ENCODE peak calls at places on chromosomes 4 and X, in six cellular contexts. One of them, this sample, is unnamed.

GRCh38 chrX:71106427-71106826 is at the start of gene CXorf65:
- DNase-seq in psoas muscle: no peak
- DNase-seq in CD8-positive, alpha-beta T cell: peak
- DNase-seq in tibial nerve: no peak
- DNase-seq in AG09309: no peak
- DNase-seq in right atrium auricular region: no peak
- DNase-seq in this sample: no peak

GRCh38 chr4:148060264-148061138 is 328.6 kb downstream of the ARHGAP10 start:
- DNase-seq in CD8-positive, alpha-beta T cell: peak
- DNase-seq in tibial nerve: no peak
- DNase-seq in right atrium auricular region: no peak
- DNase-seq in psoas muscle: no peak
- DNase-seq in AG09309: no peak
- DNase-seq in this sample: no peak

GRCh38 chrX:19174401-19175025 is 52.2 kb upstream of the ADGRG2 start:
- DNase-seq in right atrium auricular region: peak
- DNase-seq in psoas muscle: peak
- DNase-seq in CD8-positive, alpha-beta T cell: no peak
- DNase-seq in AG09309: no peak
- DNase-seq in tibial nerve: peak
- DNase-seq in this sample: no peak

GRCh38 chr4:182848685-182849084 is 68.5 kb downstream of the DCTD start:
- DNase-seq in psoas muscle: no peak
- DNase-seq in CD8-positive, alpha-beta T cell: no peak
- DNase-seq in tibial nerve: no peak
- DNase-seq in right atrium auricular region: no peak
- DNase-seq in AG09309: no peak
- DNase-seq in this sample: no peak

GRCh38 chrX:152941328-152942111 is 43.7 kb downstream of the ZNF185 start:
- DNase-seq in CD8-positive, alpha-beta T cell: peak
- DNase-seq in AG09309: peak
- DNase-seq in psoas muscle: peak
- DNase-seq in tibial nerve: peak
- DNase-seq in right atrium auricular region: peak
- DNase-seq in this sample: peak

GRCh38 chr4:122827899-122828601 is 1.4 kb downstream of the FGF2 start:
- DNase-seq in tibial nerve: peak
- DNase-seq in CD8-positive, alpha-beta T cell: peak
- DNase-seq in psoas muscle: no peak
- DNase-seq in right atrium auricular region: no peak
- DNase-seq in AG09309: no peak
- DNase-seq in this sample: peak

GRCh38 chr4:167185465-167185864 is 48.8 kb downstream of the SPOCK3 start:
- DNase-seq in right atrium auricular region: no peak
- DNase-seq in CD8-positive, alpha-beta T cell: no peak
- DNase-seq in tibial nerve: no peak
- DNase-seq in psoas muscle: no peak
- DNase-seq in AG09309: no peak
- DNase-seq in this sample: no peak

GRCh38 chrX:123330229-123330942 is 146.3 kb downstream of the GRIA3 start:
- DNase-seq in tibial nerve: no peak
- DNase-seq in psoas muscle: no peak
- DNase-seq in AG09309: no peak
- DNase-seq in CD8-positive, alpha-beta T cell: no peak
- DNase-seq in right atrium auricular region: no peak
- DNase-seq in this sample: no peak

GRCh38 chr4:153465922-153466636 is at the start of gene TMEM131L:
- DNase-seq in CD8-positive, alpha-beta T cell: peak
- DNase-seq in right atrium auricular region: no peak
- DNase-seq in psoas muscle: peak
- DNase-seq in tibial nerve: peak
- DNase-seq in AG09309: no peak
- DNase-seq in this sample: no peak

GRCh38 chr4:24434193-24434728 is 150.1 kb downstream of the DHX15 start:
- DNase-seq in AG09309: no peak
- DNase-seq in CD8-positive, alpha-beta T cell: no peak
- DNase-seq in psoas muscle: no peak
- DNase-seq in right atrium auricular region: no peak
- DNase-seq in tibial nerve: no peak
- DNase-seq in this sample: no peak

GRCh38 chr4:72341432-72341820 is 227.6 kb downstream of the ADAMTS3 start:
- DNase-seq in AG09309: no peak
- DNase-seq in right atrium auricular region: no peak
- DNase-seq in psoas muscle: no peak
- DNase-seq in tibial nerve: no peak
- DNase-seq in CD8-positive, alpha-beta T cell: no peak
- DNase-seq in this sample: no peak

GRCh38 chr4:72338060-72338459 is 231.0 kb downstream of the ADAMTS3 start:
- DNase-seq in AG09309: no peak
- DNase-seq in psoas muscle: no peak
- DNase-seq in tibial nerve: no peak
- DNase-seq in right atrium auricular region: no peak
- DNase-seq in CD8-positive, alpha-beta T cell: no peak
- DNase-seq in this sample: no peak

DNA sequence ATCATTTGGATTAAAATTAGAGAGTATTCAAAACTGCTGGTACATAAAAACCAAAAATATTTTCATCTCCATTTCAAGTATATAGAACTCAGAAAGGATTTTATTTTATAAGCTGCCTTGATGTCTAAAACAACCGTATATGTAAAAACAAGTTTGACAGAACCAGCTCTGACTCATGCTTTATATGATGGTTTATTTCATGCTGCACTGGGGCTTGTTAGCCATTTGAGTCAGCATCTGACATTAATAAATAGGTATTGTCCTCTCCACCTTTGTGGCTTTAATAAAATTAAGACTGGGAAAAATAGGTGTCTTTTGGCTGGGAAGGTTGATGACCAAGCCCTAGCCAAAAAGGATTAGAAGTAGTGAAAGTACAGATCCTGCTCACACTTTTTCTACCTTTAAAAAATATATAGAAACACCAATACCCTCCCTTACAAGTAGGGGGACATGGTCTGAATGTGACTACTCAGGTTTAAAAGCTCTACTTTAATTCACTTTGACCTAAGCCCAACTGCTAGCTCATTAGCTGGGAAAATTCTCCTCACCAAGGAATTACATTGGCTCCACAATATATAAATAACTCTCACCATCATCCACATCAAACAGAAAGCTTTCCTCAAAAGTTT is 228.1 kb downstream of the ADAMTS3 start:
- DNase-seq in right atrium auricular region: no peak
- DNase-seq in tibial nerve: no peak
- DNase-seq in psoas muscle: no peak
- DNase-seq in AG09309: no peak
- DNase-seq in CD8-positive, alpha-beta T cell: no peak
- DNase-seq in this sample: no peak
- TF ChIP-seq CTCF in right atrium auricular region: no peak
- TF ChIP-seq CTCF in tibial nerve: no peak
- TF ChIP-seq CTCF in psoas muscle: no peak
- TF ChIP-seq CTCF in AG09309: no peak
- TF ChIP-seq CTCF in CD8-positive, alpha-beta T cell: no peak
- TF ChIP-seq CTCF in this sample: no peak

GRCh38 chr4:70651864-70652506 is 14.3 kb downstream of the JCHAIN start:
- DNase-seq in right atrium auricular region: no peak
- DNase-seq in psoas muscle: no peak
- DNase-seq in CD8-positive, alpha-beta T cell: no peak
- DNase-seq in tibial nerve: no peak
- DNase-seq in AG09309: peak
- DNase-seq in this sample: no peak
- TF ChIP-seq CTCF in right atrium auricular region: peak
- TF ChIP-seq CTCF in psoas muscle: peak
- TF ChIP-seq CTCF in CD8-positive, alpha-beta T cell: peak
- TF ChIP-seq CTCF in tibial nerve: no peak
- TF ChIP-seq CTCF in AG09309: peak
- TF ChIP-seq CTCF in this sample: peak

DNA sequence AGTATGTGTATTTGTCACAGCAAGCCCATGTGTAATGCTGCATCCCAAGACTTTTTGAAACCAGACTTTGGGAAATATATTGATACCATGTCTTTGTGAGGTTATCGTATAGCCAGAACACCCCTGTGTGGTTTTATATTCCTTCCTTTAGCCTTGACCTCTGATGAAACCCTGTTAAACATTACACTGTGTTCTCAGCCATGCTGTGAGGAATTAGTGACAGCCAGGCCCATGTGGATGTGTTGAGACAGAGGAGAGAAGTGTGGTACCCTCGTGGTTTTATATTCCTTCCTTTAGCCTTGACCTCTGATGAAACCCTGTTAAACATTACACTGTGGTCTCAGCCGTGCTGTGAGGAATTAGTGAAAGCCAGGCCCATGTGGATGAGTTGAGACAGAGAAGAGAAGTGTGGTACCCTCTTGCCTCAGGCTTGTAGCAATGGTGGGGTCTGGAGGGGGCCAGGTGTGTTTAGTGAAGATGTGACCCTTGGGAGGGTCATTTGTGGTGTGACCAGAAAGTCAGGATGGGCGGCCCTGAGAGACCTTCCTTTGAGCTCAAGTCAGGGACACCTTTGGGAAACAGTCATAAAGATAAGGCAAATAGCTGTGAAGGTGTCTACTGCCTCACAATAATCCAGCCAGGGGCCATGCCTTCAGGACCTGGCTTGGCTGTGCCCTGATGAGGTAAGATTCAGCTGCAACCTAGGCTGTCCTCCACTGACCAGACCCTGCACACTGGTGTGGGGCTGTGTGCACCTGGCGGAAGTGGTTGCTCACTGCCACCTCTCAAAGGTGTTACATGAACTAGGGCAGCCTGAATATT is 110.0 kb downstream of the IRF2 start:
- DNase-seq in tibial nerve: no peak
- DNase-seq in CD8-positive, alpha-beta T cell: no peak
- DNase-seq in right atrium auricular region: no peak
- DNase-seq in AG09309: no peak
- DNase-seq in psoas muscle: no peak
- DNase-seq in this sample: no peak
- TF ChIP-seq CTCF in tibial nerve: no peak
- TF ChIP-seq CTCF in CD8-positive, alpha-beta T cell: no peak
- TF ChIP-seq CTCF in right atrium auricular region: no peak
- TF ChIP-seq CTCF in AG09309: no peak
- TF ChIP-seq CTCF in psoas muscle: no peak
- TF ChIP-seq CTCF in this sample: no peak

DNA sequence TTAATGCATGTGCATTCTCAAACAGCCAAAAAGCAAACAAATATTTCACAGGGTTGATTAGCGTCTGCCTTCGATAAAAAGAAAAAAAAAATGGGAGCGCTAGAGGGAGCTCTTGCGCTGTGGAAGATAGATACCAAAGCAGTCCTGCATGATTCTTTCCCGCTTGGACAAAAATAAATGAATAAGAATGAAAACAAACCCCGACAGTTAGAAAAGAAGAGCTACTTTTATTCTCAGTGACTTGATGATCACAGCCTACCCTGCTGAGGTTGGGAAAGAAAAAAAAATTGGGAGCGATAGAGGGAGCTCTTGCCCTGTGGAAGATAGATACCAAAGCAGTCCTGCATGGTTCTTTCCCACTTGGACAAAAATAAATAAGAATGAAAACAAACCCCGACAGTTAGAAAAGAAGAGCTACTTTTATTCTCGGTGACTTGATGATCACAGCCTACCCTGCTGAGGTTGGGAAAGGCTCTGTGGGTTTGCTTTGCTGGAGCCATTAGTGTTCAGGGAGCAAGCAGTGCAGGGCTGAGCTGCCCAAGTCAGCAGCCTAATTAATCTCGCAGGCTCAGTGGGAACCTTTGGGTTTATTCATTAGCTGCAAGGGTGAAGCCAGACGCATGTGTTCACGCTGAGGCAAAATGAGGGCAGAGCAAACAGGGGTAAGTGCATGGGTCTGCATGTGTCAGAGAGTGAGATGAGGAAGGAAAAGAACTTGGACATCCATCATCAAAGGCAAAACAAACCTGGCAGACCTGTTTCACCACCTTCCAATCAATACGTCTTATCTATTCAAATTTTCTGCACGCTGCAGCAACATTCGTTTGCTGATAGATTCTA is 249.3 kb upstream of the PRKX start:
- DNase-seq in right atrium auricular region: no peak
- DNase-seq in psoas muscle: no peak
- DNase-seq in AG09309: no peak
- DNase-seq in tibial nerve: no peak
- DNase-seq in CD8-positive, alpha-beta T cell: no peak
- DNase-seq in this sample: no peak
- TF ChIP-seq CTCF in right atrium auricular region: peak
- TF ChIP-seq CTCF in psoas muscle: peak
- TF ChIP-seq CTCF in AG09309: peak
- TF ChIP-seq CTCF in tibial nerve: peak
- TF ChIP-seq CTCF in CD8-positive, alpha-beta T cell: peak
- TF ChIP-seq CTCF in this sample: peak